ENCODE peak calls at places on chromosomes 7 and 10, in six cellular contexts. Y, O, M, N, P and E are unnamed samples. For H3K27me3 and H3K9me3, the result is how much of the 10 kb centered on the place peaks cover.

GRCh38 chr10:61987537-61987936 is 86.0 kb downstream of the ARID5B start:
- DNase-seq in Y (no peak), N (no peak), P (no peak), O (no peak), M (no peak), E (no peak)

GRCh38 chr7:155222578-155222977 is 75.1 kb upstream of the INSIG1 start:
- DNase-seq in Y (no peak), O (no peak), P (no peak), N (no peak), M (no peak), E (no peak)

GRCh38 chr7:5183155-5183554 is 6.9 kb upstream of the WIPI2 start:
- DNase-seq in N (no peak), Y (no peak), O (no peak), M (peak), P (no peak), E (no peak)

GRCh38 chr10:124917168-124917938 is 24.6 kb upstream of the ZRANB1 start:
- DNase-seq in P (peak), Y (peak), N (peak), M (peak), O (peak), E (peak)

GRCh38 chr7:135380351-135380750 is 129.6 kb downstream of the CNOT4 start:
- DNase-seq in P (no peak), O (no peak), N (no peak), Y (no peak), M (no peak), E (no peak)

GRCh38 chr10:3623746-3624145 is 161.3 kb downstream of the KLF6 start:
- DNase-seq in N (no peak), P (no peak), O (no peak), Y (peak), M (no peak), E (no peak)

GRCh38 chr7:98212532-98213041 is 1.3 kb downstream of the BHLHA15 start:
- DNase-seq in N (peak), P (no peak), O (peak), M (no peak), Y (no peak), E (no peak)

GRCh38 chr10:8568401-8568800 is 513.9 kb downstream of the GATA3 start:
- DNase-seq in M (peak), Y (no peak), N (no peak), P (no peak), O (no peak), E (no peak)

GRCh38 chr7:90595341-90595800 is 750 bp upstream of the CDK14 start:
- DNase-seq in N (no peak), P (no peak), Y (no peak), M (no peak), O (no peak), E (no peak)

GRCh38 chr10:26777686-26778085 is 80.2 kb downstream of the PDSS1 start:
- DNase-seq in P (no peak), N (no peak), M (no peak), Y (no peak), O (no peak), E (no peak)

GRCh38 chr7:111384065-111384891 is 178.0 kb downstream of the IMMP2L start:
- DNase-seq in Y (peak), O (no peak), P (no peak), N (no peak), M (peak), E (no peak)

GRCh38 chr7:156751319-156751718 is 110.7 kb downstream of the RNF32 start:
- DNase-seq in N (no peak), Y (peak), P (peak), M (peak), O (no peak), E (no peak)

GRCh38 chr10:49694466-49694865 is 15.0 kb downstream of the C10orf53 start:
- DNase-seq in Y (no peak), P (no peak), M (no peak), O (no peak), N (no peak), E (no peak)

GRCh38 chr10:73649876-73650536 is 5.8 kb downstream of the SYNPO2L start:
- DNase-seq in O (no peak), P (no peak), Y (peak), M (no peak), N (no peak), E (no peak)

GRCh38 chr10:103277713-103278299 is 868 bp downstream of the INA start:
- DNase-seq in O (no peak), P (no peak), N (no peak), M (no peak), Y (no peak), E (no peak)

GRCh38 chr10:18793951-18794350 is 134.7 kb downstream of the ARL5B start:
- DNase-seq in N (no peak), Y (peak), O (no peak), M (peak), P (peak), E (no peak)

DNA sequence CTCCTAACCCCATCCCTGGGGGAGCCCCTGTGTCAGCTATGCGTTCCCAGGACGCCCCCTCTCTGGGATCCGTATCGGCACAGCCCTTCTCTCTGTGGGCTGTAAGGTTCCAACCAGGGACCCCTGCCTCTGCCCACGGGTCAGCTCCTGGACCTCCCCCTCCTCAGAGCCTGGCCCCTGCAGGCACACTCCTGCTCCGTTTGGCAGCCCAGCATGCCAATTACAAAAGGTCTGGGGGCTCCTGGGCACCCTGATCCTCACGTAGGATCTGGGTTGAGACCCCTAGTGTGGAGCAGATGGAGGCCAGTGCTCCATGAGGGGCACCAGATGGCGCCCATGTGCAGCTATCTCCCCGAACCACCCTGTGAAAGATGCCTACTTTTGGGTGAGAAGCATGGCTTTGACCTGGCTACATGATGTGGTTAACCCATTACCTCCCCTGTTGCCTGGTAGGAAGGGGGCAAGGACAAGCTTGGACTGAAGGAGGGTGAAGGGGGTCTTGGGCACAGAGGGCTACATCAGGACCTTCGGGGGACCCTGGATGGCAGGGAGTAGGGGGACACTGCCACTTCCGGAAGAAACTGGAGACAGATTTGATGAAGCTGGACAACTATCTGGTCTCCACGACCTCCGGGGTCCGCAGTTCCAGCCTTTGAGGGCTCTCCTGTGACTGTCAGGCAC is 9.0 kb downstream of the TACR2 start:
- DNase-seq in M (no peak), P (no peak), N (no peak), O (no peak), Y (no peak), E (peak)
- H3K27me3 ChIP-seq in M (under half), P (under half), N (under half), O (under half), Y (under half), E (under half)

DNA sequence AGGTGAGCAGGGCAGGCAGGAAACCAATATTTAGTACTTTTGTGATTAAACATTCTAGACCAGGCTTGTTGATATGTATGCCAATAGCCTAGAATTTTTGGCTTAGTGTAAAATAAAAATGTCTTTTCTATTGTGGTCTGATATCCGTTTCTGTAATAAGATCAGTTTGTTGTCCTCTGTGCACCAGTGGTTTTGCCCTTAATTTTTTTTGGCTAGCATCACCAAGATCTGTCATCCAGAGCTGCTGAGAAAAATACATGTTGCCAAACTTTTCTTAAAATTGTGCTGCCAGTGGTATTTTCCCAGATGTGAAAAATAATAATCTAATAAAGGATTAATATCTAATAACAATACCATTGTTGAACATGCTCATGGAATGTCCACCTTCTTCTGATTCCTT is 115.6 kb downstream of the TWIST1 start:
- DNase-seq in O (no peak), P (no peak), Y (peak), N (no peak), M (no peak), E (no peak)
- H3K9me3 ChIP-seq in O (under half), P (under half), Y (under half), N (under half), M (under half), E (under half)

GRCh38 chr7:150994141-150994837 is 3.5 kb downstream of the NOS3 start:
- DNase-seq in N (no peak), P (no peak), O (no peak), M (no peak), Y (no peak), E (peak)

GRCh38 chr7:150990416-150991186 is at the start of gene NOS3:
- DNase-seq in P (no peak), N (no peak), M (peak), Y (no peak), O (no peak), E (no peak)

GRCh38 chr7:150993511-150993910 is 2.7 kb downstream of the NOS3 start:
- DNase-seq in P (no peak), M (no peak), N (no peak), O (peak), Y (no peak), E (no peak)

GRCh38 chr7:150992833-150993302 is 2.1 kb downstream of the NOS3 start:
- DNase-seq in P (no peak), O (peak), Y (no peak), N (no peak), M (no peak), E (no peak)

GRCh38 chr7:150992051-150992640 is 1.3 kb downstream of the NOS3 start:
- DNase-seq in M (no peak), N (no peak), O (no peak), Y (no peak), P (no peak), E (no peak)
- H3K27me3 ChIP-seq in M (under half), N (half or more), O (under half), Y (under half), P (under half), E (under half)

GRCh38 chr10:13018171-13018570 is 16.7 kb upstream of the CCDC3 start:
- DNase-seq in M (peak), O (no peak), Y (peak), P (no peak), N (no peak), E (no peak)
- H3K9me3 ChIP-seq in M (under half), O (under half), Y (under half), P (under half), N (under half), E (under half)

GRCh38 chr10:84233940-84234339 is 7.4 kb downstream of the LRIT1 start:
- DNase-seq in M (no peak), P (no peak), N (no peak), Y (no peak), O (no peak), E (no peak)
- H3K27me3 ChIP-seq in M (under half), P (under half), N (under half), Y (under half), O (under half), E (under half)

DNA sequence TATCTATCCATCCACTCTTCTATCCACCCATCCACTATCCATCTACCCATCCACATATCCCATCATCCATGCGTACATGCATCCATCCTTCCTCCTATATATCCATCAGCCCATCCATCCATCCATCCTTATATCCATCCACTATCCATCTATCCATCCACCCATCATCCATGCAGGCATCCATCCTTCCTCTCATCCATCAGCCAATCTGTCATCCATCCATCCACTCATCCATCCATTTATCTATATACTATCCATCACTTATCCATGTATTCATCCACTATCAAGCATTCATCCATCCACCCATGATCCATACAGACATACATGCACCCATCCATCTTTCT is 485.9 kb downstream of the DNAJB6 start:
- DNase-seq in P (no peak), Y (no peak), N (no peak), O (no peak), M (no peak), E (no peak)
- H3K9me3 ChIP-seq in P (under half), Y (under half), N (under half), O (under half), M (half or more), E (under half)

GRCh38 chr10:106682175-106682574 is 482.3 kb downstream of the SORCS1 start:
- DNase-seq in Y (no peak), P (no peak), N (no peak), M (no peak), O (no peak), E (no peak)
- H3K27me3 ChIP-seq in Y (under half), P (under half), N (under half), M (under half), O (under half), E (under half)